ENCODE peak calls at places on chromosome 18, in seven cellular contexts. X is H1, I is HepG2, P is HCT116, L is SK-N-SH, H is GM12878, M is K562. W is an unnamed sample.

GRCh38 chr18:35939166-35939565 is 33.3 kb upstream of the RMP24 start:
- DNase-seq in X (no peak), I (no peak), P (no peak), L (no peak), H (no peak), M (peak), W (no peak)

GRCh38 chr18:45590060-45590537 is 25.2 kb upstream of the SLC14A2 start:
- DNase-seq in X (no peak), I (no peak), P (no peak), L (no peak), H (no peak), M (no peak), W (no peak)

GRCh38 chr18:9989481-9989880 is 75.7 kb downstream of the VAPA start:
- DNase-seq in X (peak), I (no peak), P (no peak), L (no peak), H (no peak), M (no peak), W (no peak)

GRCh38 chr18:21243041-21243431 is 1.0 kb downstream of the GREB1L start:
- DNase-seq in X (peak), I (no peak), P (no peak), L (no peak), H (no peak), M (no peak), W (peak)

GRCh38 chr18:29041976-29042375 is 865.0 kb upstream of the CDH2 start:
- DNase-seq in X (no peak), I (no peak), P (no peak), L (no peak), H (no peak), M (no peak), W (no peak)

GRCh38 chr18:64271975-64272659 is 123.2 kb upstream of the LINC00305 start:
- DNase-seq in X (no peak), I (no peak), P (no peak), L (no peak), H (no peak), M (no peak), W (no peak)

GRCh38 chr18:9563326-9563725 is 51.0 kb downstream of the PPP4R1 start:
- DNase-seq in X (no peak), I (no peak), P (no peak), L (no peak), H (no peak), M (no peak), W (no peak)

GRCh38 chr18:37553633-37554398 is 11.8 kb downstream of the CELF4 start:
- DNase-seq in X (peak), I (no peak), P (no peak), L (no peak), H (no peak), M (peak), W (no peak)

GRCh38 chr18:80112623-80113248 is 3.7 kb downstream of the ADNP2 start:
- DNase-seq in X (no peak), I (peak), P (no peak), L (no peak), H (no peak), M (peak), W (peak)

GRCh38 chr18:29588446-29589100 is 1411.6 kb upstream of the CDH2 start:
- DNase-seq in X (no peak), I (no peak), P (no peak), L (no peak), H (no peak), M (no peak), W (no peak)

GRCh38 chr18:65659912-65660311 is 90.9 kb upstream of the CDH7 start:
- DNase-seq in X (no peak), I (no peak), P (no peak), L (no peak), H (no peak), M (no peak), W (no peak)

GRCh38 chr18:59060540-59060939 is 79.1 kb upstream of the SEC11C start:
- DNase-seq in X (no peak), I (no peak), P (no peak), L (no peak), H (no peak), M (no peak), W (no peak)

GRCh38 chr18:28412521-28412920 is 235.6 kb upstream of the CDH2 start:
- DNase-seq in X (no peak), I (no peak), P (no peak), L (no peak), H (no peak), M (no peak), W (no peak)

GRCh38 chr18:23143059-23143831 is 8.0 kb downstream of the CABLES1 start:
- DNase-seq in X (no peak), I (no peak), P (peak), L (no peak), H (no peak), M (no peak), W (no peak)

GRCh38 chr18:227902-228301 is 39.9 kb downstream of the THOC1 start:
- DNase-seq in X (no peak), I (no peak), P (no peak), L (no peak), H (no peak), M (no peak), W (no peak)

GRCh38 chr18:9741461-9741820 is 33.3 kb downstream of the RAB31 start:
- DNase-seq in X (no peak), I (no peak), P (no peak), L (no peak), H (no peak), M (no peak), W (no peak)

GRCh38 chr18:21163647-21164625 is 52.3 kb upstream of the ROCK1 start:
- DNase-seq in X (no peak), I (no peak), P (no peak), L (no peak), H (no peak), M (no peak), W (no peak)

GRCh38 chr18:48663931-48664847 is 125.4 kb downstream of the CTIF start:
- DNase-seq in X (peak), I (peak), P (no peak), L (peak), H (no peak), M (peak), W (peak)

GRCh38 chr18:33957705-33958104 is 267.0 kb downstream of the NOL4 start:
- DNase-seq in X (no peak), I (no peak), P (no peak), L (peak), H (no peak), M (no peak), W (no peak)

GRCh38 chr18:10379511-10379910 is 74.9 kb upstream of the APCDD1 start:
- DNase-seq in X (no peak), I (no peak), P (no peak), L (no peak), H (no peak), M (no peak), W (no peak)

GRCh38 chr18:3610818-3611217 is 160.8 kb downstream of the TGIF1 start:
- DNase-seq in X (no peak), I (no peak), P (no peak), L (no peak), H (no peak), M (no peak), W (no peak)

DNA sequence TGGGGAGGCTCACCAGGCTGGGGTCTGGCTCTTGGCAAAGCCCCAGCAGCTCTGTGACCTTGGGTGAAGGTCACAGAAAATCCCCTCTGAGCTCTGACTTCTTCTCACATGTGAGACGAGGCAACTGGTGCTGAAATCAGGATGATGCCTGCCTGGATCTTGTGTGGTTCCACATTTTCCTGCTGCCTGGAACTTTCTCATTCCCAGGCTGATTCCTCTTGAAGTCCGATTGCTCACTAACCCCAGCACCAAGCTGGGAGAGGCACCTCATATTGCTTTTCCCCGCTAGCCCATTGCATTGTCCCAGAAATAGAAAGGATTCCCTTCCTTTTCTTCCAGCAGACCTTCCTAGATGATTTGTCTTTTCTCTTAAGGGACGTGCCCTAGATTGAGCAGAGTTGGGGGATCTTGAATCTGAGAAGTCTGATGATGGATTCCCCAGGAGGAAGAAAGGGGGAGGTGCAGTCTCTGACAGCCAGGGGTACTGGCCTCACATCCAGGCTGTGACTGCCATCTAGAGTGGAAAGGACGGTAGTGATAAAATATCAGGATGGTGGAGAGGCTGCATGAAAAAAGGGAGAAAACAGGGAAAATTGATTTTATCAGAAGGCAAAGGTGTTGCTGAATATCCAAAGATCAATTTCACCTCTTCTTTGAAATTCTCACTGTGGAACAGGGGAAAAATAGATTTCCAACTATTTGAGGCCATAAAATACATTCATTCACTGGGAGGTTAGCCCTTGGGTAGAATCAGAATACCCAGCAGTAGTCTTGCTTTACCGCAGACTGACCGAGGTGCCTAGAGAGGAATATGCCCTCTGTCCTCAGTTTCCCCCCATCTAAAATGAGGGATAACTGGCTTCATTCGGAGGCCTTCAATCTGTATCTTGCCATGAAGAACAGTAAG is 96.3 kb downstream of the FAM210A start:
- DNase-seq in X (no peak), I (peak), P (peak), L (peak), H (peak), M (peak), W (peak)
- TF ChIP-seq JUND in X (no peak), I (no peak), P (no peak), L (no peak), H (no peak), M (no peak), W (no peak)

GRCh38 chr18:39419315-39419714 is 1853.7 kb upstream of the CELF4 start:
- DNase-seq in X (no peak), I (peak), P (no peak), L (no peak), H (no peak), M (no peak), W (no peak)
- TF ChIP-seq JUND in X (no peak), I (no peak), P (no peak), L (no peak), H (no peak), M (no peak), W (no peak)

GRCh38 chr18:76005632-76006031 is 489.4 kb downstream of the ZNF516 start:
- DNase-seq in X (no peak), I (no peak), P (no peak), L (peak), H (no peak), M (no peak), W (no peak)

DNA sequence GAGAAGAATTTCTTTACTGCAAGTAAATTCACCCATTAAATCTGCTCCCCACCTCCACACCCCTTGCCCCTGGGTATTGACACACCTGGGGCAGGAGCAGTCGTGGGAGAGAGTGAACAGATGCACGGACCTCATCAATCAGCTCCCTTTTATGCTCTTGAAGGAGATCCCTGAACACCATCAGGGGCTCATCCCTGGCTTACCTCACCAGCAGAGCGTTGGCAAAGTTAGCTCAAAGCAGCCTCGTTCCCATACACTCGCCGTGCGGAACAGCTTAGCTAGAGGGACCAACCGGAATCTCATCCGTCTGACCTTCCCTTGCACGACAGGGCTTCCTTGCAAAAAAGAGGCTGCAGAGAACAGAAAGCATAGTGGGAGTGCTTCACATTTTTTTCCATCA is 488.9 kb downstream of the ZNF516 start:
- DNase-seq in X (no peak), I (no peak), P (no peak), L (no peak), H (no peak), M (no peak), W (no peak)
- TF ChIP-seq JUND in X (no peak), I (no peak), P (no peak), L (no peak), H (no peak), M (no peak), W (no peak)

GRCh38 chr18:75378674-75379315 is 48.7 kb downstream of the SMIM21 start:
- DNase-seq in X (no peak), I (no peak), P (no peak), L (no peak), H (no peak), M (no peak), W (no peak)
- TF ChIP-seq JUND in X (no peak), I (no peak), P (no peak), L (no peak), H (no peak), M (no peak), W (no peak)

GRCh38 chr18:74514860-74515495 is 18.8 kb downstream of the CNDP2 start:
- DNase-seq in X (no peak), I (no peak), P (no peak), L (no peak), H (no peak), M (no peak), W (no peak)

GRCh38 chr18:74512321-74513053 is 16.3 kb downstream of the CNDP2 start:
- DNase-seq in X (no peak), I (no peak), P (no peak), L (no peak), H (no peak), M (no peak), W (no peak)

GRCh38 chr18:74513149-74513882 is 17.2 kb downstream of the CNDP2 start:
- DNase-seq in X (no peak), I (no peak), P (no peak), L (no peak), H (no peak), M (no peak), W (no peak)

GRCh38 chr18:74515620-74516231 is 18.6 kb upstream of the CNDP1 start:
- DNase-seq in X (no peak), I (no peak), P (no peak), L (no peak), H (no peak), M (no peak), W (no peak)

GRCh38 chr18:74513883-74514205 is 17.7 kb downstream of the CNDP2 start:
- DNase-seq in X (no peak), I (no peak), P (no peak), L (no peak), H (no peak), M (no peak), W (no peak)
- TF ChIP-seq JUND in X (no peak), I (no peak), P (no peak), L (no peak), H (no peak), M (no peak), W (no peak)